ENCODE peak calls at places on chromosomes 13 and 19, in five cellular contexts. T, K, B, Z and L are unnamed samples.

GRCh38 chr13:109804654-109805053 is 18.3 kb upstream of the IRS2 start:
- DNase-seq in B (no peak), K (no peak), Z (no peak), T (no peak), L (no peak)

GRCh38 chr13:94534171-94534570 is 54.7 kb upstream of the DCT start:
- DNase-seq in K (no peak), B (no peak), T (no peak), Z (no peak), L (no peak)

GRCh38 chr13:99981115-99982020 is at the start of gene ZIC2:
- DNase-seq in Z (peak), K (peak), B (no peak), T (no peak), L (peak)

GRCh38 chr19:44848036-44848804 is 2.1 kb downstream of the NECTIN2 start:
- DNase-seq in B (no peak), T (no peak), Z (no peak), K (peak), L (peak)

GRCh38 chr19:13640611-13641010 is 123.7 kb upstream of the MRI1 start:
- DNase-seq in B (no peak), K (no peak), Z (no peak), T (no peak), L (no peak)

GRCh38 chr13:37136187-37136586 is 30.7 kb upstream of the CSNK1A1L start:
- DNase-seq in T (no peak), B (no peak), K (no peak), Z (no peak), L (no peak)

GRCh38 chr19:1651548-1652394 is 644 bp downstream of the TCF3 start:
- DNase-seq in B (no peak), T (no peak), Z (peak), K (peak), L (no peak)

GRCh38 chr13:41651413-41652068 is 194.2 kb downstream of the RGCC start:
- DNase-seq in K (no peak), Z (no peak), T (no peak), B (no peak), L (no peak)

GRCh38 chr19:30539981-30540380 is 167.8 kb downstream of the ZNF536 start:
- DNase-seq in T (no peak), B (no peak), Z (no peak), K (no peak), L (no peak)

GRCh38 chr13:89733686-89734085 is 1613.8 kb upstream of the MIR17HG start:
- DNase-seq in Z (no peak), B (no peak), T (no peak), K (no peak), L (no peak)

GRCh38 chr13:65497265-65497664 is 1732.9 kb downstream of the PCDH9 start:
- DNase-seq in B (no peak), T (no peak), K (no peak), Z (no peak), L (no peak)

GRCh38 chr19:33677745-33678426 is 56.1 kb downstream of the CHST8 start:
- DNase-seq in T (no peak), B (no peak), K (peak), Z (peak), L (peak)

GRCh38 chr19:33675501-33676124 is 53.9 kb downstream of the CHST8 start:
- DNase-seq in T (no peak), K (no peak), B (no peak), Z (no peak), L (no peak)

GRCh38 chr19:33674575-33675367 is 53.0 kb downstream of the CHST8 start:
- DNase-seq in K (no peak), B (no peak), Z (no peak), T (no peak), L (no peak)

GRCh38 chr19:33678796-33679195 is 57.0 kb downstream of the CHST8 start:
- DNase-seq in Z (no peak), B (no peak), K (no peak), T (no peak), L (no peak)

GRCh38 chr19:33676999-33677665 is 55.4 kb downstream of the CHST8 start:
- DNase-seq in Z (no peak), K (no peak), T (no peak), B (no peak), L (no peak)
- TF ChIP-seq CREB1 in Z (no peak), K (no peak), T (no peak), B (no peak), L (no peak)

GRCh38 chr19:54316746-54317107 is 3.8 kb upstream of the LILRA5 start:
- DNase-seq in B (no peak), Z (peak), T (peak), K (peak), L (peak)
- TF ChIP-seq CREB1 in B (no peak), Z (no peak), T (no peak), K (no peak), L (no peak)

DNA sequence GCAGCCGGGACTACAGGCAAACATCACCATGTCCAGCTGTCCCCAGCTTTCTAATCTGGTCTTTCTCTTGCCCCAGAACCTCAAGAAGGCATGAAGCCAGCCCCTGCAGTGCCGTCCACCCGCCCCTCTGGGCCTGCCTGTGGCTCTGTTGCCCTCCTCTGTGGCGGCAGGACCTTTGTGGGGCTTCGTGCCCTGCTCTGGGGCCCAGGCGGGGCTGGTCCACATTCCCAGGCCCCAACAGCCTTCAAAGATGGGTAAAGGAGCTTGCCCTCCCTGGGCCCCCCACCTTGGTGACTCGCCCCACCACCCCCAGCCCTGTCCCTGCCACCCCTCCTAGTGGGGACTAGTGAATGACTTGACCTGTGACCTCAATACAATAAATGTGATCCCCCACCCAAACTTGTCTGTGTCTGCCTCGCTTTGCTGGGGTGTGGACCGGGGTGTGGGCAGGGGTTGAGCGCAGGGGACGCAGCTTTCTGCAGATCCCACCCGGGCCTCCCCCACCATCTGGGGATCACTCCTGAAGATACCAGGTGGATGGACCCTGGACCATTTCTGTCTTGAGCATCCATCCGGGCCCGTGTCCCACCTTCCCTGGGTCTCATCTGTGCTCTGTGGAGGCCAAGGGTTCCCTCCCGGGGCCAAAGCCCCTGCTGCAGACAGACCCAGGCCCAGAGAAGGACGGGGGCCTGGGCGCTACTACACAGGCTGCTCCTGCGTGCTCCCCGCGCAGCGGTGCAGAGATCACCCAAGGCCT is 15.3 kb downstream of the PRKCSH start:
- DNase-seq in T (no peak), K (no peak), B (no peak), Z (peak), L (no peak)
- TF ChIP-seq CREB1 in T (no peak), K (no peak), B (no peak), Z (no peak), L (no peak)

GRCh38 chr13:95593462-95593861 is 40.9 kb downstream of the CLDN10 start:
- DNase-seq in Z (no peak), T (no peak), K (no peak), B (no peak), L (no peak)

GRCh38 chr13:95588134-95588533 is 35.6 kb downstream of the CLDN10 start:
- DNase-seq in T (no peak), Z (no peak), K (no peak), B (no peak), L (no peak)

GRCh38 chr13:95585867-95586266 is 33.3 kb downstream of the CLDN10 start:
- DNase-seq in T (no peak), B (no peak), Z (no peak), K (no peak), L (no peak)

DNA sequence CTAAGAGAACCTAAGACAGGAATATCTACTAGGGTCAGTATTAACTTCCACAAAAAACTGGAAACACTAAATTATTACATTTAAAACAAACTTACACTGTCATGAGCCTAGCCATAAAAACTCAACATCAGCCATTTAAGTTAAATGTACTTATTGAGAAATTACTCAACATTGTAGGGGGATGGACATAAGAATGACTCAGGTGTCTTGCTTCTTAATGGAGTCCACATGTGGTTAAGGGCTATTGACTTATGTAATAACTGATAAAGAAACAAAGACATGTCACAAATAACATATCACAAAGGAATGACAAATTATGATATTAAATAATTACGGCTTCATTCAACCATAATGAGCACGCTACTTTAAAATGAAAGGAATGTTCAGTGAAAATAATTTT is 36.2 kb downstream of the CLDN10 start:
- DNase-seq in Z (no peak), T (no peak), K (no peak), B (no peak), L (no peak)
- TF ChIP-seq CREB1 in Z (no peak), T (no peak), K (no peak), B (no peak), L (no peak)

GRCh38 chr13:59846845-59847620 is 316.7 kb downstream of the DIAPH3 start:
- DNase-seq in B (no peak), T (no peak), K (peak), Z (no peak), L (no peak)
- TF ChIP-seq CREB1 in B (no peak), T (no peak), K (no peak), Z (no peak), L (no peak)

GRCh38 chr19:2755448-2755705 is 15.6 kb upstream of the SLC39A3 start:
- DNase-seq in Z (no peak), B (no peak), T (no peak), K (no peak), L (no peak)

GRCh38 chr19:2754659-2755447 is 15.0 kb upstream of the SLC39A3 start:
- DNase-seq in B (no peak), T (no peak), K (no peak), Z (no peak), L (no peak)

GRCh38 chr19:2751438-2751830 is 11.6 kb upstream of the SLC39A3 start:
- DNase-seq in T (no peak), Z (no peak), B (no peak), K (no peak), L (no peak)

GRCh38 chr19:2747349-2747748 is 7.5 kb upstream of the SLC39A3 start:
- DNase-seq in K (no peak), B (no peak), T (no peak), Z (no peak), L (no peak)

DNA sequence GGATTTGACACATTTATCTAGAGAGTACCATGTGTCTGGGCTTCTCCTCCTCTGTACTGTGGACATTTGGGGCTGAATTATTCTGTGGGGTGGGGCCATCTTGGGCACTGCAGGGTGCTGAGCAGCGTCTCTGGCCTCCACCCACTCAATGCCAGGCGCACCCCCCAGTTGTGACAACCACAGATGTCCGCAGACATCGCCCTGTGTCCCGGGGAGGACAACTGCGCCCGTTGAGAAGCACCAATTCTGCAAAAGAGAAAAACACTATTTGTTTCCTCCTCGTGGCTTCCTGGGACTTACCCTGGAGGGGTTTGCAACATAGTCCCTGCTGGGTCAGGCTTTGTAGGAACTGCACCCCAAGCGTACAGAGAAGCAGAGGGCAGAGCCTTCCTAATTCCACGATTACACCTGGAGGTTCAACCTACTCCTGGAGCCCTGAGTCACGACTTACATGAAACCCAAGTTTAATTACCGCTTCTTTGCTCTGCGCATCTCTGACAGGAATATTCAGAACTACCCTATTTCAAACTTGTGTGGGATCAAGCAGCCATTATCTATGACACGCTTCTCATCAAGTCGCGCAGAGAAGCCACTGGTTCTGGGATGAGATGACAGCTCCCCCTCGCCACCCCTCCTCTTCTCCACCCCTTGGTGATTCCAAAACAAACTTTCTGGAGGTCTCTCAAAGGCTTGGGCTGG is 11.1 kb upstream of the SLC39A3 start:
- DNase-seq in K (no peak), Z (no peak), T (no peak), B (no peak), L (no peak)
- TF ChIP-seq CREB1 in K (no peak), Z (no peak), T (no peak), B (no peak), L (no peak)

GRCh38 chr13:76643596-76643995 is 242.6 kb downstream of the KCTD12 start:
- DNase-seq in Z (no peak), B (no peak), K (no peak), T (no peak), L (no peak)

GRCh38 chr13:76646946-76647345 is 239.3 kb downstream of the KCTD12 start:
- DNase-seq in Z (no peak), T (no peak), B (no peak), K (no peak), L (no peak)

GRCh38 chr13:76644906-76645305 is 241.3 kb downstream of the KCTD12 start:
- DNase-seq in K (no peak), B (no peak), T (no peak), Z (peak), L (no peak)

DNA sequence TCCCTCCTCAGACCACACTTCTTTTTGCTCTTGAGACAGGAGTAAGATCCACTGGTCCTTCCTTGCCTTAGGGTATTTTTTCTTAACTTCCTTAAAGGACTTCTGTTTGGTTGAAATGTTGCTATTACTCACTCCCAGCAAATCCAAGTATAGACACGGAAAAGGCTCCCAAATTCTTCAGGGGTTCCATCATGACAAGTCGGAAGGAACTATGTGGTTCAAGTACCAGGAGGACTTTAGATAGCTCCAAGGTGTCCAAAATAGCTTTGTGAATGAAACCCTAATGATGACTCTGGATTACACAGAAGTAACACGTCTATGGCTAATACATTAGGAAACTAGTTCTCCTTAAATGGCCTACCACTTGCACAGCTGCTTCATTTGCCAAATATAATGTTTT is 238.7 kb downstream of the KCTD12 start:
- DNase-seq in Z (no peak), B (no peak), T (no peak), K (no peak), L (no peak)
- TF ChIP-seq CREB1 in Z (no peak), B (no peak), T (no peak), K (no peak), L (no peak)

GRCh38 chr13:49439609-49440008 is 4.3 kb downstream of the CAB39L start:
- DNase-seq in K (no peak), B (no peak), T (no peak), Z (no peak), L (no peak)
- TF ChIP-seq CREB1 in K (no peak), B (no peak), T (no peak), Z (no peak), L (no peak)

GRCh38 chr19:49749771-49750170 is 13.3 kb downstream of the TSKS start:
- DNase-seq in T (no peak), B (no peak), K (no peak), Z (no peak), L (no peak)

GRCh38 chr19:49744946-49745381 is 18.1 kb downstream of the TSKS start:
- DNase-seq in B (no peak), K (peak), T (no peak), Z (no peak), L (peak)

GRCh38 chr19:49749055-49749716 is 13.9 kb downstream of the TSKS start:
- DNase-seq in Z (peak), K (peak), T (no peak), B (no peak), L (no peak)

GRCh38 chr19:49741210-49741844 is 21.8 kb downstream of the TSKS start:
- DNase-seq in Z (peak), T (no peak), K (no peak), B (peak), L (no peak)

GRCh38 chr19:49746206-49746958 is 16.7 kb downstream of the TSKS start:
- DNase-seq in K (peak), T (peak), B (peak), Z (peak), L (peak)
- TF ChIP-seq CREB1 in K (no peak), T (no peak), B (no peak), Z (peak), L (no peak)

DNA sequence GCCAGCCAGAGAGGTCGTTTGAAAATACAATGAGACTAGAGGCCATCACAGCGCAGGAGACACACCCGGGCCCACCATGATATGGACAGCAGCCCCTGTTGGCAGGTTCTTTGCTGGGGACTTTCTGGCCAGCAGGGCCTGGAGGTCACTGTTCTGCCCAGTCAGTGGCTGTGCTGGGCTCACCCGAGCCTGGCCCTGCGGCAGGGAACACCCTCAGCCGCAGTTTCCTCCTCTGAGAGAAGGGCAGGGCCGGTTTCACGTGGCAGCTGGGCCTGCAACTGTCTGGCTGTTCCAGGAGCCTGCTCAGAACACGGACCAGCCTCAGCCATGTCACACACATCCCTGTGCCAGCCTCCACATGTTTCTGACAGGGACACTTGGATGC is 39.4 kb downstream of the ADPRHL1 start:
- DNase-seq in K (no peak), T (no peak), Z (no peak), B (no peak), L (no peak)
- TF ChIP-seq CREB1 in K (no peak), T (no peak), Z (no peak), B (no peak), L (no peak)